ENCODE peak calls at places on chromosomes 7 and 10, in four cellular contexts. H is fibroblast of pulmonary artery, I is AG09309, K is prostate gland. W is an unnamed sample.

GRCh38 chr10:89695307-89695706 is 6.1 kb upstream of the KIF20B start:
- DNase-seq in H (no peak), I (no peak), K (no peak), W (peak)

GRCh38 chr10:91909178-91909677 is at the start of gene FGFBP3:
- DNase-seq in H (peak), I (no peak), K (no peak), W (peak)

GRCh38 chr7:105890290-105890997 is 14.0 kb upstream of the ATXN7L1 start:
- DNase-seq in H (no peak), I (no peak), K (no peak), W (peak)

GRCh38 chr7:20307119-20307518 is 23.6 kb upstream of the ITGB8 start:
- DNase-seq in H (peak), I (no peak), K (no peak), W (peak)

GRCh38 chr10:51215956-51216834 is 141.9 kb downstream of the PRKG1 start:
- DNase-seq in H (no peak), I (no peak), K (no peak), W (no peak)

GRCh38 chr10:3548096-3548495 is 236.9 kb downstream of the KLF6 start:
- DNase-seq in H (peak), I (no peak), K (no peak), W (no peak)

GRCh38 chr10:804787-805634 is 115.5 kb upstream of the DIP2C start:
- DNase-seq in H (no peak), I (no peak), K (no peak), W (no peak)

GRCh38 chr10:23064288-23065114 is 30.9 kb upstream of the MSRB2 start:
- DNase-seq in H (no peak), I (no peak), K (no peak), W (no peak)

GRCh38 chr7:4951903-4952636 is 6.9 kb downstream of the MMD2 start:
- DNase-seq in H (peak), I (no peak), K (no peak), W (peak)

GRCh38 chr7:131370523-131370968 is 42.9 kb downstream of the MKLN1 start:
- DNase-seq in H (peak), I (peak), K (no peak), W (peak)

GRCh38 chr7:95794917-95795515 is 22.7 kb downstream of the DYNC1I1 start:
- DNase-seq in H (peak), I (no peak), K (no peak), W (peak)

GRCh38 chr7:42792841-42793240 is 119.0 kb downstream of the C7orf25 start:
- DNase-seq in H (no peak), I (no peak), K (no peak), W (peak)

GRCh38 chr7:121337398-121337797 is 8.6 kb downstream of the WNT16 start:
- DNase-seq in H (peak), I (no peak), K (no peak), W (peak)

GRCh38 chr7:30975257-30975899 is 11.6 kb downstream of the GHRHR start:
- DNase-seq in H (no peak), I (no peak), K (no peak), W (no peak)

GRCh38 chr10:24958701-24959392 is 6.4 kb upstream of the PRTFDC1 start:
- DNase-seq in H (peak), I (no peak), K (no peak), W (no peak)

DNA sequence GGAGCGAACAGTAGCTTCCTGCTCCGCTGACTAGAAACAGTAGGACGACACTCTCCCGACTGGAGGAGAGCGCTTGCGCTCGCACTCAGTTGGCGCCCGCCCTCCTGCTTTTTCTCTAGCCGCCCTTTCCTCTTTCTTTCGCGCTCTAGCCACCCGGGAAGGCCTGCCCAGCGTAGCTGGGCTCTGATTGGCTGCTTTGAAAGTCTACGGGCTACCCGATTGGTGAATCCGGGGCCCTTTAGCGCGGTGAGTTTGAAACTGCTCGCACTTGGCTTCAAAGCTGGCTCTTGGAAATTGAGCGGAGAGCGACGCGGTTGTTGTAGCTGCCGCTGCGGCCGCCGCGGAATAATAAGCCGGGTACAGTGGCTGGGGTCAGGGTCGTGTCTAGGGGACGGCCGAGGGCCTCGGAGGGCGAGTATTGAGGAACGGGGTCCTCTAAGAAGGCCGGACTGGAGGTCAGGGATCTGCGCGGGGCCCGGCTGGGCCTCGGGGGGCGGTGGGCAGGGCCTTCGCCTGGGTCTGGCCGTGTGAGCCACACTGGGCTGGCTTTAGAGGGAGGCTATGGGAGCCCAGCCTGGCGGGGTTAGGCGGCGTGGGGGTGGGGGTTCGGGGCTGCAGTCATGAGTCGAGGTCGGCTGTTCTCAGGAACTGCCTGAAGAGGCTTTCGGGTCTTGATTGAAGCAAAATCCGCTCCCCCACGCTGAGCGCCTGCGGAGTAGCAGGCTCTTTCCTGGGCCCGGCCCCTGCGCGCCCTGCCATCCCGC is at the start of gene CDK1:
- DNase-seq in H (peak), I (peak), K (peak), W (peak)
- H3K4me3 ChIP-seq in H (peak), I (peak), K (peak), W (peak)

GRCh38 chr10:127802532-127803055 is 65.6 kb downstream of the FOXI2 start:
- DNase-seq in H (no peak), I (no peak), K (no peak), W (no peak)
- TF ChIP-seq CTCF in H (no peak), I (no peak), K (no peak), W (no peak)

GRCh38 chr10:90806677-90807076 is 51.2 kb downstream of the HTR7 start:
- DNase-seq in H (no peak), I (no peak), K (no peak), W (no peak)

GRCh38 chr10:90801608-90802007 is 56.2 kb downstream of the HTR7 start:
- DNase-seq in H (no peak), I (no peak), K (no peak), W (no peak)

GRCh38 chr10:90805211-90805610 is 52.6 kb downstream of the HTR7 start:
- DNase-seq in H (no peak), I (no peak), K (no peak), W (no peak)

GRCh38 chr10:90800232-90800796 is 57.5 kb downstream of the HTR7 start:
- DNase-seq in H (no peak), I (no peak), K (no peak), W (no peak)

GRCh38 chr10:90804354-90804753 is 53.5 kb downstream of the HTR7 start:
- DNase-seq in H (no peak), I (no peak), K (no peak), W (no peak)
- H3K4me3 ChIP-seq in H (no peak), I (no peak), K (no peak), W (no peak)

GRCh38 chr7:51186531-51186930 is 130.1 kb downstream of the COBL start:
- DNase-seq in H (no peak), I (no peak), K (peak), W (peak)

GRCh38 chr7:51189777-51190176 is 126.8 kb downstream of the COBL start:
- DNase-seq in H (no peak), I (no peak), K (no peak), W (no peak)

GRCh38 chr7:51190950-51191349 is 125.7 kb downstream of the COBL start:
- DNase-seq in H (no peak), I (no peak), K (no peak), W (no peak)

GRCh38 chr7:51187941-51188340 is 128.7 kb downstream of the COBL start:
- DNase-seq in H (no peak), I (no peak), K (no peak), W (no peak)

GRCh38 chr7:51188987-51189386 is 127.6 kb downstream of the COBL start:
- DNase-seq in H (no peak), I (no peak), K (no peak), W (no peak)
- TF ChIP-seq CTCF in H (no peak), I (no peak), K (no peak), W (no peak)

GRCh38 chr7:134718211-134718875 is 61.1 kb upstream of the CALD1 start:
- DNase-seq in H (no peak), I (no peak), K (no peak), W (no peak)

GRCh38 chr7:134722786-134723322 is 56.6 kb upstream of the CALD1 start:
- DNase-seq in H (no peak), I (no peak), K (no peak), W (no peak)

GRCh38 chr7:134723904-134724303 is 55.5 kb upstream of the CALD1 start:
- DNase-seq in H (no peak), I (no peak), K (no peak), W (no peak)

GRCh38 chr7:134724606-134725005 is 54.8 kb upstream of the CALD1 start:
- DNase-seq in H (peak), I (no peak), K (no peak), W (peak)

DNA sequence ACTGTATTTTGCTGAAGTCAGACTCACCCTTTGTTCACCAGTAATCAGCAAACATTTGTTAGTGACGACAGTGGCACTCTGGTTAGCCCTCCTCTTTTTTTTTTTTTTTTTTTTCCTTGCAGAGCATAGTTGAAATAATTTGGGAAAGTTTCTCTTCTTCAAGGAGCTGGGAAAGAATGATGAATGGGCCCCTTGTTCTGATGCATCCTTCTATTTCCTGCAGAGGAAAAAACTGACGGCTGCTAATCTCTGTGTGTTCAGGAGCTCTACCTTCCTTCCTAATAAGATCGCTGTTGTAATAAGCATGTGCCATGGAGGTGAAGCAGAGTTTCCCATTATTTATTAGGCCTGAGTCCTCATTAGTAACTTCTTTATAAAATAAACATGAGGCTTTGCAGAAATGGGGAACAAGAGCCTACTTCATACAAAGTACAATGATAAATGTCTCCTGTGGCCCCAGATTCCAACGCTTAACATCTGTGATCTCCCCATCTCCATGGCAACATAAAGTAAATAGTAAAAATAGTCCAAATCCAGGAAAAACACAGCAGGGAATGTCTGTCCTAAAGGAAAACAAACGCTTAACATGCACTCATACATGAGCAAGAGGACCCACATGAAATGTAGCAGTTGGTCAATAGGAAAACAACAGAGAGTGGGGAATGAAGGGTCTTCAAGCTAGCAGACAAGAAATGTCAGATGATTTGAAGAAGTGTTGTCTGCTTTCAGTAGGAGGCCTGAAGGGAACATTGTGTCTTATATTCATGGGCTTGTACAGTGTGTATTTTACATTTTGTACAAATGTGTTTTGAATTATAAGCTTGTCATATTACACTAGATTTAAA is 59.1 kb upstream of the CALD1 start:
- DNase-seq in H (peak), I (no peak), K (no peak), W (no peak)
- H3K4me3 ChIP-seq in H (no peak), I (no peak), K (no peak), W (no peak)

W was measured in epithelial cell of esophagus.